ENCODE peak calls at places on chromosomes 4 and X, in nine cellular contexts. T, X, Y, G, O, H, U, N and E are unnamed samples.

GRCh38 chrX:39195156-39195555 is 393.9 kb downstream of the MID1IP1 start:
- DNase-seq in T (no peak), X (no peak), Y (no peak), G (no peak), O (peak; percentile 11), H (no peak), U (peak; percentile 11), N (peak; percentile 66), E (no peak)

GRCh38 chrX:45517090-45517973 is 316.7 kb upstream of the DIPK2B start:
- DNase-seq in T (peak; percentile 59), X (peak; percentile 83), Y (no peak), G (no peak), O (no peak), H (no peak), U (no peak), N (no peak), E (no peak)

GRCh38 chr4:38949416-38950051 is 81.9 kb downstream of the FAM114A1 start:
- DNase-seq in T (no peak), X (peak; percentile 65), Y (peak; percentile 52), G (no peak), O (peak; percentile 84), H (no peak), U (no peak), N (no peak), E (peak; percentile 68)

GRCh38 chrX:120468071-120468470 is 1.0 kb downstream of the LAMP2 start:
- DNase-seq in T (no peak), X (no peak), Y (no peak), G (no peak), O (no peak), H (no peak), U (no peak), N (no peak), E (no peak)

GRCh38 chr4:19850909-19851308 is 400.8 kb upstream of the SLIT2 start:
- DNase-seq in T (peak; percentile 17), X (peak; percentile 97), Y (no peak), G (no peak), O (no peak), H (no peak), U (no peak), N (no peak), E (no peak)

GRCh38 chrX:116872931-116873330 is 410.2 kb upstream of the CT83 start:
- DNase-seq in T (no peak), X (peak; percentile 17), Y (no peak), G (no peak), O (no peak), H (no peak), U (no peak), N (no peak), E (no peak)

GRCh38 chr4:57910151-57910550 is 800.0 kb upstream of the IGFBP7 start:
- DNase-seq in T (no peak), X (no peak), Y (no peak), G (no peak), O (no peak), H (no peak), U (no peak), N (no peak), E (no peak)

GRCh38 chrX:107449490-107450175 is at the start of gene FRMPD3:
- DNase-seq in T (peak; percentile 28), X (no peak), Y (no peak), G (no peak), O (no peak), H (no peak), U (no peak), N (no peak), E (peak; percentile 2)

GRCh38 chrX:63754141-63754859 is 30.7 kb downstream of the ARHGEF9 start:
- DNase-seq in T (peak; percentile 8), X (peak; percentile 5), Y (no peak), G (no peak), O (peak; percentile 51), H (peak; percentile 50), U (no peak), N (peak; percentile 86), E (no peak)

GRCh38 chr4:8391972-8392371 is 48.6 kb downstream of the ACOX3 start:
- DNase-seq in T (peak; percentile 72), X (peak; percentile 63), Y (no peak), G (peak; percentile 58), O (no peak), H (no peak), U (peak; percentile 53), N (no peak), E (no peak)

GRCh38 chr4:107120661-107121060 is 84.5 kb upstream of the DKK2 start:
- DNase-seq in T (no peak), X (no peak), Y (no peak), G (no peak), O (no peak), H (peak; percentile 47), U (no peak), N (no peak), E (no peak)

GRCh38 chr4:179415842-179416223 is 1973.6 kb upstream of the AGA start:
- DNase-seq in T (no peak), X (no peak), Y (no peak), G (no peak), O (no peak), H (no peak), U (no peak), N (no peak), E (no peak)